ENCODE peak calls at places on chromosomes 5 and 9, in seven cellular contexts. One of them, this sample, is unnamed.

GRCh38 chr5:4700886-4701285 is 439.2 kb upstream of the ADAMTS16 start:
- DNase-seq in endothelial cell of umbilical vein: no peak
- DNase-seq in GM23338: no peak
- DNase-seq in A673: no peak
- DNase-seq in mammary epithelial cell: no peak
- DNase-seq in fibroblast of lung: no peak
- DNase-seq in PC-9: no peak
- DNase-seq in this sample: no peak

GRCh38 chr9:114138537-114138936 is 16.8 kb upstream of the COL27A1 start:
- DNase-seq in GM23338: no peak
- DNase-seq in mammary epithelial cell: no peak
- DNase-seq in fibroblast of lung: no peak
- DNase-seq in endothelial cell of umbilical vein: no peak
- DNase-seq in A673: no peak
- DNase-seq in PC-9: no peak
- DNase-seq in this sample: no peak

GRCh38 chr9:128001411-128002298 is 20.9 kb upstream of the EEIG1 start:
- DNase-seq in PC-9: peak
- DNase-seq in A673: no peak
- DNase-seq in mammary epithelial cell: peak
- DNase-seq in GM23338: peak
- DNase-seq in endothelial cell of umbilical vein: peak
- DNase-seq in fibroblast of lung: peak
- DNase-seq in this sample: peak

GRCh38 chr5:131589510-131590348 is 45.3 kb downstream of the RAPGEF6 start:
- DNase-seq in mammary epithelial cell: peak
- DNase-seq in GM23338: peak
- DNase-seq in endothelial cell of umbilical vein: peak
- DNase-seq in A673: peak
- DNase-seq in PC-9: peak
- DNase-seq in fibroblast of lung: peak
- DNase-seq in this sample: peak

GRCh38 chr9:121192959-121193645 is 8.6 kb downstream of the RAB14 start:
- DNase-seq in mammary epithelial cell: no peak
- DNase-seq in PC-9: no peak
- DNase-seq in A673: no peak
- DNase-seq in endothelial cell of umbilical vein: no peak
- DNase-seq in GM23338: no peak
- DNase-seq in fibroblast of lung: peak
- DNase-seq in this sample: no peak

GRCh38 chr5:96300986-96301385 is 132.1 kb downstream of the PCSK1 start:
- DNase-seq in GM23338: no peak
- DNase-seq in A673: no peak
- DNase-seq in PC-9: no peak
- DNase-seq in mammary epithelial cell: no peak
- DNase-seq in fibroblast of lung: no peak
- DNase-seq in endothelial cell of umbilical vein: peak
- DNase-seq in this sample: no peak

GRCh38 chr5:24385070-24385469 is 259.7 kb downstream of the CDH10 start:
- DNase-seq in fibroblast of lung: no peak
- DNase-seq in A673: no peak
- DNase-seq in GM23338: no peak
- DNase-seq in mammary epithelial cell: no peak
- DNase-seq in endothelial cell of umbilical vein: no peak
- DNase-seq in PC-9: no peak
- DNase-seq in this sample: no peak

GRCh38 chr5:135239461-135240282 is 159.4 kb downstream of the MACROH2A1 start:
- DNase-seq in A673: no peak
- DNase-seq in mammary epithelial cell: no peak
- DNase-seq in endothelial cell of umbilical vein: no peak
- DNase-seq in GM23338: no peak
- DNase-seq in PC-9: no peak
- DNase-seq in fibroblast of lung: peak
- DNase-seq in this sample: peak

GRCh38 chr5:15026944-15027343 is 155.4 kb upstream of the ANKH start:
- DNase-seq in A673: no peak
- DNase-seq in fibroblast of lung: no peak
- DNase-seq in GM23338: peak
- DNase-seq in PC-9: no peak
- DNase-seq in endothelial cell of umbilical vein: no peak
- DNase-seq in mammary epithelial cell: no peak
- DNase-seq in this sample: no peak

GRCh38 chr9:68523367-68523936 is 17.2 kb downstream of the TMEM252 start:
- DNase-seq in mammary epithelial cell: no peak
- DNase-seq in PC-9: no peak
- DNase-seq in fibroblast of lung: no peak
- DNase-seq in endothelial cell of umbilical vein: no peak
- DNase-seq in GM23338: no peak
- DNase-seq in A673: no peak
- DNase-seq in this sample: no peak

GRCh38 chr9:131554865-131555351 is 9.6 kb downstream of the PRRT1B start:
- DNase-seq in A673: no peak
- DNase-seq in PC-9: no peak
- DNase-seq in endothelial cell of umbilical vein: no peak
- DNase-seq in GM23338: peak
- DNase-seq in mammary epithelial cell: no peak
- DNase-seq in fibroblast of lung: no peak
- DNase-seq in this sample: no peak

GRCh38 chr9:131557855-131558548 is 12.7 kb downstream of the PRRT1B start:
- DNase-seq in mammary epithelial cell: no peak
- DNase-seq in PC-9: no peak
- DNase-seq in A673: no peak
- DNase-seq in endothelial cell of umbilical vein: no peak
- DNase-seq in fibroblast of lung: no peak
- DNase-seq in GM23338: no peak
- DNase-seq in this sample: no peak

GRCh38 chr9:131552030-131552429 is 6.7 kb downstream of the PRRT1B start:
- DNase-seq in GM23338: no peak
- DNase-seq in A673: no peak
- DNase-seq in fibroblast of lung: no peak
- DNase-seq in PC-9: no peak
- DNase-seq in mammary epithelial cell: no peak
- DNase-seq in endothelial cell of umbilical vein: no peak
- DNase-seq in this sample: no peak

GRCh38 chr9:131555841-131556673 is 10.7 kb downstream of the PRRT1B start:
- DNase-seq in PC-9: no peak
- DNase-seq in A673: no peak
- DNase-seq in endothelial cell of umbilical vein: no peak
- DNase-seq in fibroblast of lung: no peak
- DNase-seq in GM23338: no peak
- DNase-seq in mammary epithelial cell: no peak
- DNase-seq in this sample: no peak

GRCh38 chr9:131554088-131554864 is 9.0 kb downstream of the PRRT1B start:
- DNase-seq in GM23338: peak
- DNase-seq in A673: peak
- DNase-seq in fibroblast of lung: no peak
- DNase-seq in mammary epithelial cell: no peak
- DNase-seq in endothelial cell of umbilical vein: no peak
- DNase-seq in PC-9: no peak
- DNase-seq in this sample: no peak
- TF ChIP-seq EZH2 in GM23338: no peak
- TF ChIP-seq EZH2 in A673: no peak
- TF ChIP-seq EZH2 in fibroblast of lung: no peak
- TF ChIP-seq EZH2 in mammary epithelial cell: no peak
- TF ChIP-seq EZH2 in endothelial cell of umbilical vein: no peak
- TF ChIP-seq EZH2 in PC-9: no peak
- TF ChIP-seq EZH2 in this sample: no peak

GRCh38 chr9:77015291-77016048 is 4.0 kb upstream of the FOXB2 start:
- DNase-seq in A673: no peak
- DNase-seq in fibroblast of lung: no peak
- DNase-seq in PC-9: no peak
- DNase-seq in mammary epithelial cell: no peak
- DNase-seq in endothelial cell of umbilical vein: no peak
- DNase-seq in GM23338: peak
- DNase-seq in this sample: no peak
- TF ChIP-seq EZH2 in A673: peak
- TF ChIP-seq EZH2 in fibroblast of lung: peak
- TF ChIP-seq EZH2 in PC-9: no peak
- TF ChIP-seq EZH2 in mammary epithelial cell: no peak
- TF ChIP-seq EZH2 in endothelial cell of umbilical vein: peak
- TF ChIP-seq EZH2 in GM23338: peak
- TF ChIP-seq EZH2 in this sample: no peak

DNA sequence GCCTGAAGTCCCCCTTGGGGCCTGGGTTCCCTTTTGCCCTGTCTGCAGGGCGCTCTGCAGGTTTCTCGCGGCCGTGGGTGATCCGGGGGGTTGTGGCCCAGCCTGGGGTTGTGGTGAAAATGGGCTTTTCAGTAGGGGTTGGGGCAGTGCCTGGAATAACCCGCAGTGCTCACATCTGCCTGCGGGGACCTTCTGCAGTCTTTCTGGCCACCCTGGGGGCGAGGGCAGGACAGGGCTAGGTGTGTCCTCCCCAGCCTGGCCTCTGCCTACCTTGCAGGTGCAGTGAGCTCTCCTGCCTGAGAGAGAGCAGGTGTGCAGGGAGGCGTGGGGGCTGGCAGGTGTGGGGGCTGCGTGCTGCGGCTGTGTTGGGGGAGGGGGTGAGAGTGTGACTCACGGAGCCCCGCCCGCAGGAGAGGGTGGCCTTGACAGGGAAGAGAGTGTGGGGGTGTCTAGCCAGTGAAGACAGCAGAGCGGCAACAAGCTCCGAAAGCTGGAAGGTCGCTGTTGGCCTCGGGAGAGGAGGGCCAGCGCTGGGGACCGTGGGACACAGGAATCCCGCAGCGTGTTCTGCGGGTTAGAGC is 131.4 kb downstream of the MRPL36 start:
- DNase-seq in fibroblast of lung: no peak
- DNase-seq in GM23338: peak
- DNase-seq in endothelial cell of umbilical vein: no peak
- DNase-seq in PC-9: no peak
- DNase-seq in A673: no peak
- DNase-seq in mammary epithelial cell: no peak
- DNase-seq in this sample: no peak
- TF ChIP-seq EZH2 in fibroblast of lung: peak
- TF ChIP-seq EZH2 in GM23338: no peak
- TF ChIP-seq EZH2 in endothelial cell of umbilical vein: no peak
- TF ChIP-seq EZH2 in PC-9: no peak
- TF ChIP-seq EZH2 in A673: no peak
- TF ChIP-seq EZH2 in mammary epithelial cell: no peak
- TF ChIP-seq EZH2 in this sample: peak

GRCh38 chr9:101093620-101094019 is 65.1 kb downstream of the PLPPR1 start:
- DNase-seq in A673: no peak
- DNase-seq in mammary epithelial cell: peak
- DNase-seq in GM23338: no peak
- DNase-seq in PC-9: no peak
- DNase-seq in endothelial cell of umbilical vein: peak
- DNase-seq in fibroblast of lung: no peak
- DNase-seq in this sample: peak
- TF ChIP-seq EZH2 in A673: no peak
- TF ChIP-seq EZH2 in mammary epithelial cell: no peak
- TF ChIP-seq EZH2 in GM23338: no peak
- TF ChIP-seq EZH2 in PC-9: no peak
- TF ChIP-seq EZH2 in endothelial cell of umbilical vein: no peak
- TF ChIP-seq EZH2 in fibroblast of lung: no peak
- TF ChIP-seq EZH2 in this sample: no peak

DNA sequence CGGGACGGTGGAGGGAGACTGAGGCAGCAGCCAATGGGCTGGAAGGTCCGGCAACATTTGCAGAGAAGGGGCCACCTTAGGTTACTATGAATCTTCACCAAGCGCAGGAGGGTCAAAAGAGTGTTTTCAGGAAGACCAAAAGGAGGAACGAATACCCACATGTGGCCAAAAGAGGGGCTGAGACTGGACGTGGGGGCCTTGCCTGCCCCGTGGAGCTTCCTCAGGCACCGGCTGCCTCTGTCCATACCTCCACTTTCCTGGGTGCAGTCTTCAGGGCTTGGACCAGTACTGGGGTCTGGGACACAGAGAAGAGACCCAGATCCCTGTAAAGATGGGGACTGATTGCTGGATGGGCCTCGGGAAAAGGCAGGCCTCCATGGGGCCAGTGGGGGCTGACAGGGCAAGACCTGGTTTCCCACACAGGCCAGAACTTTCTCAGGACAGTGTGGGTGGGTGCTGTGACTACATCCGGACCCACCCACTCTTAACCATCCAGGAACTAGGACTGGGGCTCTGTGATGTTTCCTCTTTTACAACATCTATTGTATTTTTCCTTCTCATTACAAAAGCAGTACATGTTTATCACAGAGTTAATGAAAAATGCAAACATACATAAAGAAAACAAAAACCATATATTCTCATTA is 294.7 kb downstream of the ZSWIM6 start:
- DNase-seq in mammary epithelial cell: no peak
- DNase-seq in fibroblast of lung: no peak
- DNase-seq in A673: no peak
- DNase-seq in endothelial cell of umbilical vein: no peak
- DNase-seq in GM23338: no peak
- DNase-seq in PC-9: no peak
- DNase-seq in this sample: no peak
- TF ChIP-seq EZH2 in mammary epithelial cell: no peak
- TF ChIP-seq EZH2 in fibroblast of lung: no peak
- TF ChIP-seq EZH2 in A673: no peak
- TF ChIP-seq EZH2 in endothelial cell of umbilical vein: no peak
- TF ChIP-seq EZH2 in GM23338: no peak
- TF ChIP-seq EZH2 in PC-9: no peak
- TF ChIP-seq EZH2 in this sample: no peak

This sample was measured in astrocyte.